ENCODE peak calls at places on chromosomes 5 and 9, in ten cellular contexts. D, H, G, S, Y, O, V, E, J and Q are unnamed samples.

GRCh38 chr5:157665467-157666085 is 5.8 kb upstream of the C5orf52 start:
- DNase-seq in D (no peak), H (no peak), G (peak; percentile 35), S (no peak), Y (no peak), O (no peak), V (no peak), E (no peak), J (no peak), Q (no peak)

GRCh38 chr5:156778139-156778696 is 71.9 kb upstream of the PPP1R2B start:
- DNase-seq in D (no peak), H (no peak), G (no peak), S (no peak), Y (no peak), O (no peak), V (no peak), E (no peak), J (no peak), Q (no peak)

GRCh38 chr5:140513124-140513523 is 34.3 kb upstream of the EIF4EBP3 start:
- DNase-seq in D (no peak), H (no peak), G (no peak), S (no peak), Y (no peak), O (no peak), V (no peak), E (no peak), J (no peak), Q (no peak)

GRCh38 chr5:173764321-173765029 is 123.7 kb upstream of the CPEB4 start:
- DNase-seq in D (peak; percentile 32), H (no peak), G (peak; percentile 89), S (no peak), Y (peak; percentile 8), O (no peak), V (no peak), E (no peak), J (peak; percentile 87), Q (peak; percentile 56)

GRCh38 chr5:147882586-147883313 is 4.2 kb downstream of the SCGB3A2 start:
- DNase-seq in D (peak; percentile 5), H (no peak), G (no peak), S (no peak), Y (no peak), O (no peak), V (no peak), E (no peak), J (peak; percentile 74), Q (no peak)

GRCh38 chr5:132176987-132177386 is 50.7 kb downstream of the P4HA2 start:
- DNase-seq in D (no peak), H (no peak), G (no peak), S (no peak), Y (peak; percentile 8), O (no peak), V (peak; percentile 45), E (no peak), J (no peak), Q (peak; percentile 88)

GRCh38 chr5:2192496-2192895 is 309.8 kb upstream of the IRX4 start:
- DNase-seq in D (no peak), H (no peak), G (no peak), S (no peak), Y (no peak), O (no peak), V (no peak), E (peak; percentile 11), J (no peak), Q (no peak)

GRCh38 chr9:86246752-86247161 is 12.7 kb downstream of the C9orf153 start:
- DNase-seq in D (peak; percentile 26), H (no peak), G (no peak), S (no peak), Y (no peak), O (no peak), V (no peak), E (no peak), J (peak; percentile 52), Q (no peak)

GRCh38 chr5:9596833-9597232 is 33.3 kb downstream of the TAS2R1 start:
- DNase-seq in D (peak; percentile 10), H (no peak), G (no peak), S (peak; percentile 30), Y (no peak), O (no peak), V (no peak), E (no peak), J (peak; percentile 42), Q (no peak)

GRCh38 chr5:123285122-123286011 is 137.8 kb downstream of the CEP120 start:
- DNase-seq in D (peak; percentile 59), H (no peak), G (no peak), S (peak; percentile 63), Y (no peak), O (no peak), V (no peak), E (no peak), J (peak; percentile 82), Q (no peak)

GRCh38 chr5:135490245-135491037 is 38.3 kb upstream of the TIFAB start:
- DNase-seq in D (peak; percentile 81), H (no peak), G (no peak), S (no peak), Y (no peak), O (no peak), V (no peak), E (no peak), J (no peak), Q (no peak)

GRCh38 chr5:32355694-32356093 is 43.0 kb upstream of the MTMR12 start:
- DNase-seq in D (no peak), H (no peak), G (no peak), S (no peak), Y (no peak), O (no peak), V (no peak), E (no peak), J (no peak), Q (no peak)

GRCh38 chr5:157283434-157283833 is 17.5 kb downstream of the CYFIP2 start:
- DNase-seq in D (no peak), H (no peak), G (no peak), S (no peak), Y (peak; percentile 22), O (no peak), V (no peak), E (no peak), J (no peak), Q (no peak)

GRCh38 chr5:122498163-122498562 is 186.1 kb downstream of the SNCAIP start:
- DNase-seq in D (peak; percentile 63), H (no peak), G (no peak), S (peak; percentile 32), Y (no peak), O (no peak), V (no peak), E (peak; percentile 34), J (peak; percentile 87), Q (no peak)

GRCh38 chr5:138489705-138490104 is 24.4 kb downstream of the EGR1 start:
- DNase-seq in D (no peak), H (no peak), G (no peak), S (no peak), Y (no peak), O (no peak), V (no peak), E (no peak), J (no peak), Q (no peak)

GRCh38 chr5:35598707-35599370 is 18.8 kb upstream of the SPEF2 start:
- DNase-seq in D (peak; percentile 31), H (no peak), G (no peak), S (no peak), Y (no peak), O (no peak), V (peak; percentile 28), E (no peak), J (peak; percentile 94), Q (peak; percentile 20)

GRCh38 chr5:1718669-1719068 is 81.0 kb downstream of the MRPL36 start:
- DNase-seq in D (peak; percentile 38), H (no peak), G (no peak), S (no peak), Y (no peak), O (no peak), V (no peak), E (no peak), J (peak; percentile 23), Q (peak; percentile 11)

GRCh38 chr9:120845255-120845654 is 2.5 kb upstream of the PSMD5 start:
- DNase-seq in D (no peak), H (no peak), G (no peak), S (no peak), Y (no peak), O (no peak), V (no peak), E (no peak), J (no peak), Q (no peak)

GRCh38 chr5:178155065-178155464 is 1.4 kb upstream of the NHP2 start:
- DNase-seq in D (no peak), H (no peak), G (no peak), S (no peak), Y (no peak), O (no peak), V (no peak), E (no peak), J (no peak), Q (no peak)

GRCh38 chr9:26950521-26950920 is 3.5 kb upstream of the PLAA start:
- DNase-seq in D (no peak), H (no peak), G (no peak), S (no peak), Y (no peak), O (no peak), V (no peak), E (no peak), J (no peak), Q (no peak)